ENCODE peak calls at places on chromosome 6, in six cellular contexts. One of them, this sample, is unnamed.

GRCh38 chr6:77650098-77650663 is 2.7 kb upstream of the MEI4 start:
- DNase-seq in upper lobe of left lung: no peak
- DNase-seq in fibroblast of mammary gland: no peak
- DNase-seq in mucosa of descending colon: peak; percentile 9
- DNase-seq in CD8-positive, alpha-beta T cell: no peak
- DNase-seq in psoas muscle: peak; percentile 27
- DNase-seq in this sample: peak; percentile 34

GRCh38 chr6:85464260-85464644 is 14.4 kb downstream of the NT5E start:
- DNase-seq in upper lobe of left lung: peak; percentile 26
- DNase-seq in fibroblast of mammary gland: peak; percentile 99
- DNase-seq in mucosa of descending colon: no peak
- DNase-seq in CD8-positive, alpha-beta T cell: peak; percentile 40
- DNase-seq in psoas muscle: peak; percentile 22
- DNase-seq in this sample: no peak

GRCh38 chr6:35589904-35590303 is 77.2 kb upstream of the TULP1 start:
- DNase-seq in upper lobe of left lung: no peak
- DNase-seq in fibroblast of mammary gland: no peak
- DNase-seq in mucosa of descending colon: no peak
- DNase-seq in CD8-positive, alpha-beta T cell: no peak
- DNase-seq in psoas muscle: no peak
- DNase-seq in this sample: no peak

GRCh38 chr6:101830501-101831031 is 437.1 kb downstream of the GRIK2 start:
- DNase-seq in upper lobe of left lung: no peak
- DNase-seq in fibroblast of mammary gland: peak; percentile 28
- DNase-seq in mucosa of descending colon: no peak
- DNase-seq in CD8-positive, alpha-beta T cell: no peak
- DNase-seq in psoas muscle: no peak
- DNase-seq in this sample: no peak

GRCh38 chr6:157227202-157228166 is 95.8 kb downstream of the TMEM242 start:
- DNase-seq in upper lobe of left lung: no peak
- DNase-seq in fibroblast of mammary gland: peak; percentile 41
- DNase-seq in mucosa of descending colon: no peak
- DNase-seq in CD8-positive, alpha-beta T cell: no peak
- DNase-seq in psoas muscle: no peak
- DNase-seq in this sample: no peak

GRCh38 chr6:32608374-32608773 is 18.7 kb upstream of the HLA-DRB1 start:
- DNase-seq in upper lobe of left lung: no peak
- DNase-seq in fibroblast of mammary gland: no peak
- DNase-seq in mucosa of descending colon: no peak
- DNase-seq in CD8-positive, alpha-beta T cell: no peak
- DNase-seq in psoas muscle: no peak
- DNase-seq in this sample: no peak

GRCh38 chr6:41721396-41721795 is 14.0 kb downstream of the TFEB start:
- DNase-seq in upper lobe of left lung: no peak
- DNase-seq in fibroblast of mammary gland: no peak
- DNase-seq in mucosa of descending colon: no peak
- DNase-seq in CD8-positive, alpha-beta T cell: no peak
- DNase-seq in psoas muscle: no peak
- DNase-seq in this sample: no peak

GRCh38 chr6:46023216-46023915 is 7.7 kb upstream of the CLIC5 start:
- DNase-seq in upper lobe of left lung: no peak
- DNase-seq in fibroblast of mammary gland: peak; percentile 86
- DNase-seq in mucosa of descending colon: no peak
- DNase-seq in CD8-positive, alpha-beta T cell: no peak
- DNase-seq in psoas muscle: no peak
- DNase-seq in this sample: no peak

GRCh38 chr6:93278241-93278640 is 141.1 kb downstream of the EPHA7 start:
- DNase-seq in upper lobe of left lung: no peak
- DNase-seq in fibroblast of mammary gland: no peak
- DNase-seq in mucosa of descending colon: no peak
- DNase-seq in CD8-positive, alpha-beta T cell: no peak
- DNase-seq in psoas muscle: no peak
- DNase-seq in this sample: no peak

GRCh38 chr6:45576648-45577624 is 199.2 kb upstream of the SUPT3H start:
- DNase-seq in upper lobe of left lung: peak; percentile 76
- DNase-seq in fibroblast of mammary gland: no peak
- DNase-seq in mucosa of descending colon: no peak
- DNase-seq in CD8-positive, alpha-beta T cell: no peak
- DNase-seq in psoas muscle: no peak
- DNase-seq in this sample: no peak

GRCh38 chr6:112560651-112561050 is 213.5 kb downstream of the RFPL4B start:
- DNase-seq in upper lobe of left lung: no peak
- DNase-seq in fibroblast of mammary gland: no peak
- DNase-seq in mucosa of descending colon: no peak
- DNase-seq in CD8-positive, alpha-beta T cell: no peak
- DNase-seq in psoas muscle: no peak
- DNase-seq in this sample: no peak

GRCh38 chr6:40754481-40755045 is 167.4 kb upstream of the LRFN2 start:
- DNase-seq in upper lobe of left lung: no peak
- DNase-seq in fibroblast of mammary gland: no peak
- DNase-seq in mucosa of descending colon: no peak
- DNase-seq in CD8-positive, alpha-beta T cell: no peak
- DNase-seq in psoas muscle: no peak
- DNase-seq in this sample: no peak

GRCh38 chr6:137641474-137642077 is 147.4 kb upstream of the OLIG3 start:
- DNase-seq in upper lobe of left lung: peak; percentile 71
- DNase-seq in fibroblast of mammary gland: peak; percentile 80
- DNase-seq in mucosa of descending colon: peak; percentile 82
- DNase-seq in CD8-positive, alpha-beta T cell: peak; percentile 61
- DNase-seq in psoas muscle: peak; percentile 55
- DNase-seq in this sample: peak; percentile 46

GRCh38 chr6:123803862-123804681 is at the start of gene NKAIN2:
- DNase-seq in upper lobe of left lung: no peak
- DNase-seq in fibroblast of mammary gland: no peak
- DNase-seq in mucosa of descending colon: peak; percentile 3
- DNase-seq in CD8-positive, alpha-beta T cell: no peak
- DNase-seq in psoas muscle: peak; percentile 52
- DNase-seq in this sample: peak; percentile 44

GRCh38 chr6:87737948-87738347 is 35.9 kb upstream of the AKIRIN2 start:
- DNase-seq in upper lobe of left lung: no peak
- DNase-seq in fibroblast of mammary gland: no peak
- DNase-seq in mucosa of descending colon: no peak
- DNase-seq in CD8-positive, alpha-beta T cell: no peak
- DNase-seq in psoas muscle: no peak
- DNase-seq in this sample: no peak

GRCh38 chr6:14216931-14217684 is 99.5 kb downstream of the CD83 start:
- DNase-seq in upper lobe of left lung: no peak
- DNase-seq in fibroblast of mammary gland: peak; percentile 68
- DNase-seq in mucosa of descending colon: no peak
- DNase-seq in CD8-positive, alpha-beta T cell: no peak
- DNase-seq in psoas muscle: no peak
- DNase-seq in this sample: no peak

GRCh38 chr6:97423190-97423589 is 140.2 kb upstream of the MMS22L start:
- DNase-seq in upper lobe of left lung: no peak
- DNase-seq in fibroblast of mammary gland: no peak
- DNase-seq in mucosa of descending colon: no peak
- DNase-seq in CD8-positive, alpha-beta T cell: no peak
- DNase-seq in psoas muscle: no peak
- DNase-seq in this sample: no peak

GRCh38 chr6:161161889-161162624 is 111.8 kb downstream of the AGPAT4 start:
- DNase-seq in upper lobe of left lung: no peak
- DNase-seq in fibroblast of mammary gland: peak; percentile 58
- DNase-seq in mucosa of descending colon: no peak
- DNase-seq in CD8-positive, alpha-beta T cell: no peak
- DNase-seq in psoas muscle: no peak
- DNase-seq in this sample: no peak

GRCh38 chr6:34143884-34144580 is 1.9 kb downstream of the GRM4 start:
- DNase-seq in upper lobe of left lung: no peak
- DNase-seq in fibroblast of mammary gland: no peak
- DNase-seq in mucosa of descending colon: peak; percentile 16
- DNase-seq in CD8-positive, alpha-beta T cell: peak; percentile 56
- DNase-seq in psoas muscle: no peak
- DNase-seq in this sample: peak; percentile 32

GRCh38 chr6:130602151-130602770 is 224.9 kb upstream of the SMLR1 start:
- DNase-seq in upper lobe of left lung: no peak
- DNase-seq in fibroblast of mammary gland: peak; percentile 97
- DNase-seq in mucosa of descending colon: no peak
- DNase-seq in CD8-positive, alpha-beta T cell: no peak
- DNase-seq in psoas muscle: no peak
- DNase-seq in this sample: no peak

GRCh38 chr6:152170702-152171667 is 363.5 kb downstream of the ESR1 start:
- DNase-seq in upper lobe of left lung: no peak
- DNase-seq in fibroblast of mammary gland: no peak
- DNase-seq in mucosa of descending colon: no peak
- DNase-seq in CD8-positive, alpha-beta T cell: peak; percentile 56
- DNase-seq in psoas muscle: no peak
- DNase-seq in this sample: no peak

GRCh38 chr6:83590413-83590812 is 78.1 kb downstream of the PRSS35 start:
- DNase-seq in upper lobe of left lung: no peak
- DNase-seq in fibroblast of mammary gland: peak; percentile 84
- DNase-seq in mucosa of descending colon: no peak
- DNase-seq in CD8-positive, alpha-beta T cell: no peak
- DNase-seq in psoas muscle: no peak
- DNase-seq in this sample: no peak

GRCh38 chr6:83593395-83593785 is 81.1 kb downstream of the PRSS35 start:
- DNase-seq in upper lobe of left lung: no peak
- DNase-seq in fibroblast of mammary gland: no peak
- DNase-seq in mucosa of descending colon: no peak
- DNase-seq in CD8-positive, alpha-beta T cell: no peak
- DNase-seq in psoas muscle: no peak
- DNase-seq in this sample: no peak

GRCh38 chr6:83597511-83597910 is 85.2 kb downstream of the PRSS35 start:
- DNase-seq in upper lobe of left lung: no peak
- DNase-seq in fibroblast of mammary gland: no peak
- DNase-seq in mucosa of descending colon: no peak
- DNase-seq in CD8-positive, alpha-beta T cell: no peak
- DNase-seq in psoas muscle: no peak
- DNase-seq in this sample: no peak

GRCh38 chr6:83594936-83595335 is 82.6 kb downstream of the PRSS35 start:
- DNase-seq in upper lobe of left lung: no peak
- DNase-seq in fibroblast of mammary gland: no peak
- DNase-seq in mucosa of descending colon: no peak
- DNase-seq in CD8-positive, alpha-beta T cell: no peak
- DNase-seq in psoas muscle: no peak
- DNase-seq in this sample: no peak

GRCh38 chr6:83592770-83593394 is 80.5 kb downstream of the PRSS35 start:
- DNase-seq in upper lobe of left lung: no peak
- DNase-seq in fibroblast of mammary gland: peak; percentile 28
- DNase-seq in mucosa of descending colon: peak; percentile 4
- DNase-seq in CD8-positive, alpha-beta T cell: no peak
- DNase-seq in psoas muscle: no peak
- DNase-seq in this sample: no peak
- TF ChIP-seq CTCF in upper lobe of left lung: peak; percentile 14
- TF ChIP-seq CTCF in fibroblast of mammary gland: peak; percentile 69
- TF ChIP-seq CTCF in mucosa of descending colon: no peak
- TF ChIP-seq CTCF in CD8-positive, alpha-beta T cell: no peak
- TF ChIP-seq CTCF in psoas muscle: peak; percentile 5
- TF ChIP-seq CTCF in this sample: peak; percentile 57

DNA sequence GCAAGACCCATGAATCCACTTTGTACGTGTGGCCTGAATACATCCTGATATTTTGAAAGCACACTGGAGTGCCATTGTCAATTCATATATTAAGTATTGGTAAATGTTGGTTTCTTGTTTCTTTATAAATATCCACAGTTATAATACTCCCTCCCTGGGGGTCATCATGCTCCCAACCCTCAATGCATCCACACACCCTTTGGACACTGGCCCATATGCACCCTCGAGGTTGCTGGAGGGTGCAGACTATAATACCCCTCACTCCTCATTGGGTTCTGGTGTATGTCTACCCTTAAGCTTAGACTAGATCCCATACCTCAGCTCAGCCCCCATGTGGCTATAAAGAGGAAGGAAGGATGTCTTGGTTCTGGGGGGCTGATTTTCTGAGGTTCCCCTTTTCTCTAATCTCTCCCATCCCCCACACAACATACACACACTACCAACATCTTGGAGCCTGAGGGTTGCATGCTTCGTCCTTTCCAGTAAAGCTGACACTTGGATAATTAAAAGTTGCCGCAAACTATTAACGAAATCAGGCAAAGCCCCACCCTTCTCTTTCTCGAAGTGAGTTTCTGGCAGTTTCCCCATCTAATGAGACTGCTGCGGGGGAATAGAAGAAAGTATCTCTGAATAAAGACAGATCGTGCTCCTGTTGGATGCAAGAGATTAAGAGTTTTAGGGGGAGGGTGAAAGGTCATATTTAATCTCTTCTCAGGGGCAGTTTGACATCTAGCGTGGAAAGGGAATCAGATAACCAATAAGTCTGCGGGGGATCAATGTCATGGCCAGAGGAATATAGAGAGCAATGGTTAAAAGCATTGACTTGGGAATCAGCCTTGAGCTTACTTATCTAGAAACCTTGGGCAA is 7.4 kb downstream of the PIM1 start:
- DNase-seq in upper lobe of left lung: no peak
- DNase-seq in fibroblast of mammary gland: no peak
- DNase-seq in mucosa of descending colon: no peak
- DNase-seq in CD8-positive, alpha-beta T cell: no peak
- DNase-seq in psoas muscle: no peak
- DNase-seq in this sample: no peak
- TF ChIP-seq CTCF in upper lobe of left lung: no peak
- TF ChIP-seq CTCF in fibroblast of mammary gland: no peak
- TF ChIP-seq CTCF in mucosa of descending colon: no peak
- TF ChIP-seq CTCF in CD8-positive, alpha-beta T cell: no peak
- TF ChIP-seq CTCF in psoas muscle: no peak
- TF ChIP-seq CTCF in this sample: no peak

DNA sequence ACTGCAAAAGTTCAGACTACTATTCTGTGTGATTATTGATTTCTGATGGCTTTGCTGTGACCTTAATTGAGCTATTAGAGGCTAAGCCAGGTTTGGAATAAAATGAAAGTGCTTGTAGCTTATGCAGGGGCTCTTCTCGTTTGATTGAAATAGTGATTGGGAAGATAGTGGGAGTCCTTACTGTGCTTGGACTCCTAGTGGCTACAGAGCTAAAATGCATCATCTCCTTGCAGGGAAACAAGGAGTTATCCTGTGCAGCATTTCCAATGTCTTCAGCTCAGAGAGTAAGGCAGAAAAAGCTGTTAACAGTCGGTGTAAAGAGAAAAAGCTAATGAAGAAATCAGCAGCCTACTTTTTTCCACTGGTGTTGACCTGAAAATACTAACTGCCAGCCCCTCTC is 173.5 kb downstream of the SLC35F1 start:
- DNase-seq in upper lobe of left lung: no peak
- DNase-seq in fibroblast of mammary gland: no peak
- DNase-seq in mucosa of descending colon: no peak
- DNase-seq in CD8-positive, alpha-beta T cell: no peak
- DNase-seq in psoas muscle: no peak
- DNase-seq in this sample: no peak
- TF ChIP-seq CTCF in upper lobe of left lung: no peak
- TF ChIP-seq CTCF in fibroblast of mammary gland: peak; percentile 6
- TF ChIP-seq CTCF in mucosa of descending colon: no peak
- TF ChIP-seq CTCF in CD8-positive, alpha-beta T cell: no peak
- TF ChIP-seq CTCF in psoas muscle: no peak
- TF ChIP-seq CTCF in this sample: peak; percentile 42

GRCh38 chr6:79431469-79431868 is 105.8 kb downstream of the LCA5 start:
- DNase-seq in upper lobe of left lung: no peak
- DNase-seq in fibroblast of mammary gland: no peak
- DNase-seq in mucosa of descending colon: no peak
- DNase-seq in CD8-positive, alpha-beta T cell: no peak
- DNase-seq in psoas muscle: no peak
- DNase-seq in this sample: no peak
- TF ChIP-seq CTCF in upper lobe of left lung: no peak
- TF ChIP-seq CTCF in fibroblast of mammary gland: peak; percentile 23
- TF ChIP-seq CTCF in mucosa of descending colon: no peak
- TF ChIP-seq CTCF in CD8-positive, alpha-beta T cell: no peak
- TF ChIP-seq CTCF in psoas muscle: no peak
- TF ChIP-seq CTCF in this sample: peak; percentile 54